ENCODE peak calls at places on chromosomes 2 and 18, in seven cellular contexts. One of them, this sample, is unnamed.

GRCh38 chr18:11548940-11549551 is 60.4 kb upstream of the SLC35G4 start:
- DNase-seq in small intestine: no peak
- DNase-seq in adrenal gland: no peak
- DNase-seq in hepatocyte: no peak
- DNase-seq in ovary: no peak
- DNase-seq in tibial artery: no peak
- DNase-seq in stomach: no peak
- DNase-seq in this sample: no peak

GRCh38 chr2:8003462-8004075 is 678.3 kb upstream of the ID2 start:
- DNase-seq in small intestine: no peak
- DNase-seq in adrenal gland: peak
- DNase-seq in hepatocyte: peak
- DNase-seq in ovary: peak
- DNase-seq in tibial artery: peak
- DNase-seq in stomach: no peak
- DNase-seq in this sample: peak

GRCh38 chr18:48794251-48794970 is 156.4 kb downstream of the SMAD7 start:
- DNase-seq in small intestine: no peak
- DNase-seq in adrenal gland: peak
- DNase-seq in hepatocyte: no peak
- DNase-seq in ovary: no peak
- DNase-seq in tibial artery: peak
- DNase-seq in stomach: no peak
- DNase-seq in this sample: no peak

GRCh38 chr2:229562472-229563127 is 151.8 kb downstream of the DNER start:
- DNase-seq in small intestine: no peak
- DNase-seq in adrenal gland: no peak
- DNase-seq in hepatocyte: no peak
- DNase-seq in ovary: no peak
- DNase-seq in tibial artery: no peak
- DNase-seq in stomach: no peak
- DNase-seq in this sample: peak

GRCh38 chr2:127066942-127067341 is 40.0 kb downstream of the BIN1 start:
- DNase-seq in small intestine: no peak
- DNase-seq in adrenal gland: peak
- DNase-seq in hepatocyte: no peak
- DNase-seq in ovary: peak
- DNase-seq in tibial artery: peak
- DNase-seq in stomach: peak
- DNase-seq in this sample: no peak

GRCh38 chr18:7021994-7022840 is 95.4 kb downstream of the LAMA1 start:
- DNase-seq in small intestine: peak
- DNase-seq in adrenal gland: peak
- DNase-seq in hepatocyte: peak
- DNase-seq in ovary: no peak
- DNase-seq in tibial artery: no peak
- DNase-seq in stomach: peak
- DNase-seq in this sample: peak

GRCh38 chr2:20431772-20432171 is 15.1 kb upstream of the RHOB start:
- DNase-seq in small intestine: no peak
- DNase-seq in adrenal gland: no peak
- DNase-seq in hepatocyte: no peak
- DNase-seq in ovary: no peak
- DNase-seq in tibial artery: no peak
- DNase-seq in stomach: no peak
- DNase-seq in this sample: no peak

GRCh38 chr2:228613133-228613532 is 431.6 kb upstream of the SPHKAP start:
- DNase-seq in small intestine: no peak
- DNase-seq in adrenal gland: no peak
- DNase-seq in hepatocyte: peak
- DNase-seq in ovary: no peak
- DNase-seq in tibial artery: no peak
- DNase-seq in stomach: no peak
- DNase-seq in this sample: no peak

GRCh38 chr2:29655391-29656086 is 265.8 kb downstream of the ALK start:
- DNase-seq in small intestine: no peak
- DNase-seq in adrenal gland: no peak
- DNase-seq in hepatocyte: peak
- DNase-seq in ovary: no peak
- DNase-seq in tibial artery: no peak
- DNase-seq in stomach: no peak
- DNase-seq in this sample: no peak

GRCh38 chr2:152099655-152100050 is 809 bp upstream of the CACNB4 start:
- DNase-seq in small intestine: no peak
- DNase-seq in adrenal gland: no peak
- DNase-seq in hepatocyte: no peak
- DNase-seq in ovary: no peak
- DNase-seq in tibial artery: no peak
- DNase-seq in stomach: no peak
- DNase-seq in this sample: no peak

GRCh38 chr2:105394951-105395611 is 3.8 kb downstream of the FHL2 start:
- DNase-seq in small intestine: no peak
- DNase-seq in adrenal gland: no peak
- DNase-seq in hepatocyte: no peak
- DNase-seq in ovary: no peak
- DNase-seq in tibial artery: no peak
- DNase-seq in stomach: no peak
- DNase-seq in this sample: no peak

GRCh38 chr2:127039387-127040031 is 67.4 kb downstream of the BIN1 start:
- DNase-seq in small intestine: no peak
- DNase-seq in adrenal gland: no peak
- DNase-seq in hepatocyte: no peak
- DNase-seq in ovary: no peak
- DNase-seq in tibial artery: no peak
- DNase-seq in stomach: peak
- DNase-seq in this sample: no peak

DNA sequence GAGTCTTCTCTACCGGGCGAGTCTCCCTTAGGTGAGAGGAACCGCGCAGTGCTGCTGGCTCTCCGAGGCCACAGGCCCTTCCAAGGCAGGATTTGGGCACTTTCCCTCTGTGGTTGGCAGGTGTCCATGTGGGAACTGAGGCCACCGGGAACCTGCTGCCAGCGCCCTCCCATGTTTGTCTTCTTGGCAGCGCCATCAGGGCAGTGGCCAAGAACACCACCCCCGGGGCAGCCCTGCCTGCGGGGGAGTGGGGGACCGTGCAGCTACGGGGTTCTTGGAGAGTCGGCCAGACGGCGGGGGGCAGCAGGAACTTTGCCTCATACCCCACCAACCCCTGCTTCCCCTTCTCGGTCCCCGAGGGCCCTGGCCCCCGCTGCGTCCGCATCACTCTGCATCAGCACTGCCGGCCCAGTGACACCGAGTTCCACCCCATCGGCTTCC is 10.0 kb downstream of the CAPN10 start:
- DNase-seq in small intestine: no peak
- DNase-seq in adrenal gland: peak
- DNase-seq in hepatocyte: no peak
- DNase-seq in ovary: peak
- DNase-seq in tibial artery: peak
- DNase-seq in stomach: peak
- DNase-seq in this sample: no peak
- H3K27ac ChIP-seq in small intestine: no peak
- H3K27ac ChIP-seq in adrenal gland: no peak
- H3K27ac ChIP-seq in hepatocyte: no peak
- H3K27ac ChIP-seq in ovary: no peak
- H3K27ac ChIP-seq in tibial artery: peak
- H3K27ac ChIP-seq in stomach: peak
- H3K27ac ChIP-seq in this sample: no peak

GRCh38 chr2:55843992-55844345 is 79.6 kb downstream of the EFEMP1 start:
- DNase-seq in small intestine: no peak
- DNase-seq in adrenal gland: no peak
- DNase-seq in hepatocyte: no peak
- DNase-seq in ovary: no peak
- DNase-seq in tibial artery: no peak
- DNase-seq in stomach: no peak
- DNase-seq in this sample: no peak

GRCh38 chr2:55843096-55843991 is 80.2 kb downstream of the EFEMP1 start:
- DNase-seq in small intestine: peak
- DNase-seq in adrenal gland: no peak
- DNase-seq in hepatocyte: peak
- DNase-seq in ovary: no peak
- DNase-seq in tibial artery: no peak
- DNase-seq in stomach: peak
- DNase-seq in this sample: no peak

GRCh38 chr2:55839182-55839819 is 84.3 kb downstream of the EFEMP1 start:
- DNase-seq in small intestine: peak
- DNase-seq in adrenal gland: no peak
- DNase-seq in hepatocyte: peak
- DNase-seq in ovary: no peak
- DNase-seq in tibial artery: no peak
- DNase-seq in stomach: peak
- DNase-seq in this sample: no peak

GRCh38 chr2:55840460-55840859 is 83.1 kb downstream of the EFEMP1 start:
- DNase-seq in small intestine: no peak
- DNase-seq in adrenal gland: no peak
- DNase-seq in hepatocyte: no peak
- DNase-seq in ovary: no peak
- DNase-seq in tibial artery: no peak
- DNase-seq in stomach: no peak
- DNase-seq in this sample: no peak

DNA sequence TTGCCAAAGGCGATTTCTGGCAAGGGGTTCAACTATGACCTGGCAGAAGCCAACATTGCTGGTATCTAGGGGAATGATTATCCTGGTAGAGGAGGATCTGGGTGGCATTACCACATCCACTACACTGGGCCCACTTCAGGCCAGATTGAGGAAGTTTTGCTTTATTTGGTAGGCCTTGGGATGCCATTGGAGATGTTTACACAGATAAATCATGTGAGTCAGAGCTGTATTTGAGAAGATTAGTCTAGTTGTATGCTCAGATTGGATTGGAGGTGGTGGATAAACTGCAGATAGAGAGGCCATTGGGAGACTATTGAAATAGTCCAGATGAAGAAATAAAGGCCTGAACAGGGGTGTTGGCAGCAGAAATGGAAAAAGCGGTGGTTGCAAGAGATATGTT is 81.6 kb downstream of the EFEMP1 start:
- DNase-seq in small intestine: no peak
- DNase-seq in adrenal gland: no peak
- DNase-seq in hepatocyte: peak
- DNase-seq in ovary: no peak
- DNase-seq in tibial artery: no peak
- DNase-seq in stomach: no peak
- DNase-seq in this sample: no peak
- H3K4me3 ChIP-seq in small intestine: no peak
- H3K4me3 ChIP-seq in adrenal gland: no peak
- H3K4me3 ChIP-seq in hepatocyte: no peak
- H3K4me3 ChIP-seq in ovary: no peak
- H3K4me3 ChIP-seq in tibial artery: no peak
- H3K4me3 ChIP-seq in stomach: no peak
- H3K4me3 ChIP-seq in this sample: no peak

DNA sequence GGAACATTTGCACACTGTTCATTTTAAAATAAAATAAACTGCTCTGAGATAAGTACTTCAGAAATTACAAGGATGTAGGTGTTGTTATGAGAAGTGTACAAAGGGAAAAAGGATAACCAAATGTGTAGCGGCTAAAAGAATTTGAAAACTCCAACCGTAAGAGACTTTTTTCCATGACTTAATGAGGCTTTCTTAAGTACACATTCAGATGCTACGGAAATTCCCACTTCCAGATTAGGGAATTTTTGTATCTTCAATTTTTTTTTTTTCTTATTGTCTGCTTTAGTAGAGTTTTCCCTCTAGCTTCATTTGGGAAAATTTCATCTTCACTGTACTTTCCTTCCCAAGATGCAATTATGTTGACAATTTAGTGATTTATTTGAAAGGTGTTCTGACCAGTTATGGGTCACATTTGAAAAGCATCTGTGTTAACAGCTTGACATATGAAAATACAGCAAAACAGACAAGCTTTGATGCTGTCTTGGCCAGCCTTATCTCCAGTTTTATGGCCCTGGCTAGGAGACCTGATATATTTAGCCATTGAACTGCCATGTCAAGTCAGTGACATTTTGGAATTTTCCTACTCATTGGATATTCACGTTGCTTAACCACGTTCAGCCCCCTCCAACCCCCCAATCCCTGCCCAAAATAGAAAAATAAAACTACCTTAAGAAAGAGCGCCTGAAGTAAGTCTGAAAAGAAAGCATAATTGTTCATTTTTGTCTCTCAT is 105.6 kb downstream of the FEZ2 start:
- DNase-seq in small intestine: no peak
- DNase-seq in adrenal gland: no peak
- DNase-seq in hepatocyte: no peak
- DNase-seq in ovary: no peak
- DNase-seq in tibial artery: no peak
- DNase-seq in stomach: no peak
- DNase-seq in this sample: no peak
- H3K27ac ChIP-seq in small intestine: peak
- H3K27ac ChIP-seq in adrenal gland: no peak
- H3K27ac ChIP-seq in hepatocyte: peak
- H3K27ac ChIP-seq in ovary: no peak
- H3K27ac ChIP-seq in tibial artery: peak
- H3K27ac ChIP-seq in stomach: no peak
- H3K27ac ChIP-seq in this sample: no peak

GRCh38 chr2:200585730-200586643 is at the start of gene AOX1:
- DNase-seq in small intestine: peak
- DNase-seq in adrenal gland: peak
- DNase-seq in hepatocyte: peak
- DNase-seq in ovary: peak
- DNase-seq in tibial artery: peak
- DNase-seq in stomach: peak
- DNase-seq in this sample: peak
- H3K4me3 ChIP-seq in small intestine: peak
- H3K4me3 ChIP-seq in adrenal gland: peak
- H3K4me3 ChIP-seq in hepatocyte: peak
- H3K4me3 ChIP-seq in ovary: peak
- H3K4me3 ChIP-seq in tibial artery: peak
- H3K4me3 ChIP-seq in stomach: peak
- H3K4me3 ChIP-seq in this sample: peak